ENCODE peak calls at places on chromosomes 12 and 14, in four cellular contexts. F is IMR-90, Y is H9, H is H1. C is an unnamed sample.
A peak's percentile ranks its signal among the peaks of the same experiment; 100 is the strongest.

GRCh38 chr12:62983594-62983993 is 48.6 kb upstream of the PPM1H start:
- DNase-seq in H (peak; percentile 2), Y (peak; percentile 63), F (no peak), C (peak; percentile 62)

GRCh38 chr14:56125772-56126411 is 7.7 kb downstream of the PELI2 start:
- DNase-seq in F (no peak), H (no peak), Y (no peak), C (no peak)

GRCh38 chr12:90978117-90978770 is 23.3 kb upstream of the CCER1 start:
- DNase-seq in Y (no peak), H (no peak), F (peak; percentile 79), C (peak; percentile 79)

GRCh38 chr14:50342211-50343080 is 30.3 kb downstream of the DMAC2L start:
- DNase-seq in Y (peak; percentile 55), F (peak; percentile 71), H (no peak), C (peak; percentile 81)

GRCh38 chr12:24898606-24899005 is 50.3 kb downstream of the BCAT1 start:
- DNase-seq in H (no peak), F (no peak), Y (no peak), C (no peak)

GRCh38 chr14:78178971-78179370 is 8.8 kb downstream of the NRXN3 start:
- DNase-seq in Y (no peak), F (no peak), H (no peak), C (no peak)

GRCh38 chr14:60183724-60184596 is 18.8 kb upstream of the DHRS7 start:
- DNase-seq in F (peak; percentile 77), H (no peak), Y (no peak), C (peak; percentile 58)

GRCh38 chr14:35050652-35051051 is 4.6 kb downstream of the FAM177A1 start:
- DNase-seq in F (peak; percentile 72), Y (no peak), H (no peak), C (peak; percentile 23)

GRCh38 chr12:15851919-15852318 is 30.3 kb upstream of the STRAP start:
- DNase-seq in Y (no peak), F (no peak), H (no peak), C (peak; percentile 11)

GRCh38 chr14:37596790-37597189 is 1.4 kb downstream of the TTC6 start:
- DNase-seq in Y (no peak), H (no peak), F (no peak), C (no peak)

GRCh38 chr12:3314306-3314663 is 176.7 kb upstream of the PRMT8 start:
- DNase-seq in H (no peak), F (no peak), Y (no peak), C (no peak)

GRCh38 chr12:96886998-96887677 is 19.9 kb upstream of the NEDD1 start:
- DNase-seq in H (no peak), F (peak; percentile 66), Y (peak; percentile 43), C (peak; percentile 43)

GRCh38 chr12:46395308-46395707 is 22.7 kb upstream of the SLC38A2 start:
- DNase-seq in H (no peak), Y (no peak), F (no peak), C (no peak)

GRCh38 chr12:124664395-124665111 is 97.1 kb upstream of the NCOR2 start:
- DNase-seq in F (no peak), H (no peak), Y (no peak), C (no peak)

GRCh38 chr12:89156324-89156723 is 196.0 kb downstream of the DUSP6 start:
- DNase-seq in H (no peak), F (no peak), Y (no peak), C (no peak)

GRCh38 chr14:39426605-39427004 is 5.6 kb downstream of the FBXO33 start:
- DNase-seq in F (peak; percentile 59), Y (no peak), H (no peak), C (peak; percentile 50)

GRCh38 chr12:121110211-121110940 is 22.3 kb upstream of the P2RX7 start:
- DNase-seq in Y (peak; percentile 79), F (peak; percentile 61), H (no peak), C (peak; percentile 77)

GRCh38 chr12:93318720-93319522 is 58.8 kb upstream of the NUDT4 start:
- DNase-seq in Y (no peak), F (no peak), H (no peak), C (no peak)

GRCh38 chr12:66188584-66189475 is at the start of gene IRAK3:
- DNase-seq in H (peak; percentile 1), F (peak; percentile 31), Y (peak; percentile 69), C (peak; percentile 58)

GRCh38 chr14:106343636-106344035 is 817.3 kb downstream of the TMEM121 start:
- DNase-seq in Y (no peak), F (no peak), H (no peak), C (no peak)

GRCh38 chr14:104820669-104821228 is 19.8 kb downstream of the ZBTB42 start:
- DNase-seq in F (peak; percentile 72), H (peak; percentile 49), Y (peak; percentile 85), C (peak; percentile 87)

GRCh38 chr14:68779761-68780323 is 13.0 kb downstream of the ZFP36L1 start:
- DNase-seq in Y (no peak), H (no peak), F (peak; percentile 91), C (no peak)

GRCh38 chr12:126847005-126847629 is 1419.9 kb upstream of the TMEM132C start:
- DNase-seq in F (no peak), H (no peak), Y (no peak), C (no peak)

GRCh38 chr14:94867931-94868597 is 98.2 kb upstream of the GSC start:
- DNase-seq in H (peak; percentile 9), F (no peak), Y (no peak), C (peak; percentile 53)

GRCh38 chr14:89921896-89922548 is 32.5 kb downstream of the EFCAB11 start:
- DNase-seq in H (no peak), Y (no peak), F (peak; percentile 87), C (no peak)

GRCh38 chr12:96774501-96775256 is 132.4 kb upstream of the NEDD1 start:
- DNase-seq in Y (no peak), H (no peak), F (peak; percentile 27), C (no peak)

GRCh38 chr14:84750763-84751554 is 779.0 kb upstream of the FLRT2 start:
- DNase-seq in F (peak; percentile 50), H (no peak), Y (no peak), C (peak; percentile 48)

GRCh38 chr12:18752280-18752920 is 14.5 kb downstream of the CAPZA3 start:
- DNase-seq in H (peak; percentile 7), F (peak; percentile 95), Y (peak; percentile 73), C (peak; percentile 99)

GRCh38 chr12:133156125-133156690 is 25.1 kb upstream of the ZNF268 start:
- DNase-seq in F (no peak), Y (no peak), H (no peak), C (peak; percentile 35)

GRCh38 chr12:50505386-50505827 is 622 bp downstream of the DIP2B start:
- DNase-seq in H (no peak), Y (no peak), F (no peak), C (peak; percentile 57)
- H3K56ac ChIP-seq in H (no peak overlapping the region), Y (no peak overlapping the region), F (peak overlapping the region; percentile 74), C (peak overlapping the region; percentile 98)

DNA sequence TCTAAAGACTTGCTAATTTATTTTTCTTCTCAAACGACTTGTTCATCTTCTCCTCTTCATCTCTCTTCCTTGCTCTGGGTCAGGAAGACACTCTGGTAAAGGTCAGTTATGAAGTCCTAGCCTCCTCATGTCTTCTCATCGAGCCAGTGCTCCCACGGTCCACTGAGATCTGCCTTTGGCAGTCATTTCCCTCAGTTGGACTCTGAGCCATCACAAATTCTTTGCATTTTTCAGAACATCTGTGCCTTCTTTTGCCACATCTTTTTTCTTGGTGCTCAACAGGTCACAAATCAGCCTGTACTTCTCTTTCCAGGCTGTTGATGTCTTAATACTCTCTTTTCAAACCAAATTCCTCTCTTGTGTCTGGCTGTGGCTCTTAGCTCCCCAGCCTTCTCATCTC is 49.7 kb downstream of the IGF1 start:
- DNase-seq in Y (no peak), H (no peak), F (peak; percentile 32), C (no peak)
- H3K56ac ChIP-seq in Y (no peak overlapping the region), H (no peak overlapping the region), F (no peak overlapping the region), C (no peak overlapping the region)

GRCh38 chr14:76339922-76340615 is 35.9 kb upstream of the ESRRB start:
- DNase-seq in F (no peak), Y (no peak), H (no peak), C (no peak)

GRCh38 chr14:76337619-76338545 is 38.1 kb upstream of the ESRRB start:
- DNase-seq in Y (no peak), H (no peak), F (no peak), C (no peak)

GRCh38 chr14:76348898-76349297 is 27.0 kb upstream of the ESRRB start:
- DNase-seq in F (peak; percentile 29), H (peak; percentile 47), Y (peak; percentile 73), C (peak; percentile 89)

GRCh38 chr14:76346391-76347160 is 29.4 kb upstream of the ESRRB start:
- DNase-seq in F (no peak), H (no peak), Y (no peak), C (no peak)

GRCh38 chr14:76343386-76343785 is 32.6 kb upstream of the ESRRB start:
- DNase-seq in H (no peak), F (no peak), Y (no peak), C (no peak)
- H3K56ac ChIP-seq in H (no peak overlapping the region), F (no peak overlapping the region), Y (no peak overlapping the region), C (no peak overlapping the region)

DNA sequence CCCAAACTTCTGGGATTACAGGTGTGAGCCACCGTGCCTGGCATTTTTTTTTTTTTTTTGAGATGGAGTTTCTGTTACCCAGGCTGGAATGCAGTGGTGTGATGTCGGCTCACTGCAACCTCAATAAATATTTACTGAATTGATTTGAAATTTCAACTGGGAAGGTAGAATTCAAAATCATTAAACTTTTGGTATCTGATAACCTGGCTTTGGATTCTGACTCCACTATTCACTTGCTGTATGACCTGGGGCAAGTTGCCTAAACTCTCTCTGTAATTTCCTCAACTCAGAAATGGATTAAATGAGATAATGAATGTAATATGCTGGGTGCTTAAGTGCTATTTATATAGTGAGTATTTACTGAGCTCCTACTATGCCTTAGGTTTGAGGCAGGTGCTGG is 8.7 kb upstream of the METAP2 start:
- DNase-seq in H (no peak), Y (no peak), F (no peak), C (no peak)
- H3K56ac ChIP-seq in H (no peak overlapping the region), Y (no peak overlapping the region), F (no peak overlapping the region), C (no peak overlapping the region)